ENCODE peak calls at places on chromosomes 4 and X, in four cellular contexts. V, I, T and E are unnamed samples.

GRCh38 chr4:105158837-105159236 is 12.2 kb downstream of the TET2 start:
- DNase-seq in V (no peak), I (no peak), T (no peak), E (peak)

GRCh38 chr4:63607186-63607872 is 801.9 kb downstream of the TECRL start:
- DNase-seq in V (no peak), I (no peak), T (no peak), E (no peak)

GRCh38 chr4:165208741-165209388 is 1.5 kb downstream of the KLHL2 start:
- DNase-seq in V (no peak), I (no peak), T (no peak), E (no peak)

GRCh38 chr4:1195894-1196401 is 23.6 kb upstream of the SPON2 start:
- DNase-seq in V (peak), I (no peak), T (no peak), E (no peak)

GRCh38 chrX:39822133-39822748 is 275.5 kb downstream of the BCOR start:
- DNase-seq in V (no peak), I (no peak), T (no peak), E (no peak)

GRCh38 chr4:70844180-70844579 is 4.5 kb upstream of the GRSF1 start:
- DNase-seq in V (no peak), I (no peak), T (peak), E (no peak)

GRCh38 chrX:99795495-99795894 is 614.6 kb downstream of the PCDH19 start:
- DNase-seq in V (no peak), I (no peak), T (no peak), E (no peak)

GRCh38 chr4:80307774-80308465 is 27.6 kb upstream of the CFAP299 start:
- DNase-seq in V (no peak), I (no peak), T (no peak), E (no peak)

GRCh38 chr4:176137626-176138025 is 57.8 kb downstream of the SPATA4 start:
- DNase-seq in V (no peak), I (no peak), T (no peak), E (no peak)

GRCh38 chrX:108584617-108585211 is 145.1 kb downstream of the COL4A5 start:
- DNase-seq in V (peak), I (peak), T (peak), E (no peak)

GRCh38 chr4:76744253-76744921 is 153.6 kb downstream of the SOWAHB start:
- DNase-seq in V (no peak), I (no peak), T (no peak), E (no peak)

GRCh38 chrX:153157450-153157849 is 21.6 kb upstream of the MAGEA1 start:
- DNase-seq in V (no peak), I (no peak), T (no peak), E (no peak)

GRCh38 chrX:120109378-120109777 is 6.3 kb downstream of the RHOXF1 start:
- DNase-seq in V (no peak), I (no peak), T (no peak), E (no peak)

GRCh38 chrX:74902806-74903205 is 22.4 kb downstream of the NEXMIF start:
- DNase-seq in V (no peak), I (no peak), T (no peak), E (no peak)

GRCh38 chr4:89001647-89002518 is 55.1 kb downstream of the FAM13A start:
- DNase-seq in V (no peak), I (no peak), T (no peak), E (no peak)

GRCh38 chrX:70166601-70167590 is 10.4 kb upstream of the DGAT2L6 start:
- DNase-seq in V (no peak), I (no peak), T (no peak), E (peak)

GRCh38 chr4:99403380-99404194 is 31.6 kb downstream of the ADH7 start:
- DNase-seq in V (no peak), I (no peak), T (peak), E (peak)

GRCh38 chr4:768076-768475 is 57.9 kb downstream of the CPLX1 start:
- DNase-seq in V (no peak), I (no peak), T (no peak), E (no peak)

GRCh38 chrX:28625223-28625622 is 38.0 kb downstream of the IL1RAPL1 start:
- DNase-seq in V (peak), I (no peak), T (no peak), E (no peak)

GRCh38 chr4:85151786-85152185 is 185.3 kb upstream of the WDFY3 start:
- DNase-seq in V (no peak), I (no peak), T (no peak), E (no peak)

GRCh38 chr4:3679851-3680311 is 86.3 kb upstream of the ADRA2C start:
- DNase-seq in V (peak), I (no peak), T (no peak), E (no peak)

GRCh38 chrX:47854474-47854873 is 17.8 kb downstream of the ZNF81 start:
- DNase-seq in V (peak), I (no peak), T (no peak), E (no peak)

GRCh38 chr4:15366660-15367059 is 61.2 kb upstream of the C1QTNF7 start:
- DNase-seq in V (no peak), I (no peak), T (no peak), E (no peak)

GRCh38 chr4:15809058-15809457 is 30.9 kb downstream of the CD38 start:
- DNase-seq in V (no peak), I (no peak), T (peak), E (no peak)

GRCh38 chrX:65601530-65602281 is 65.7 kb upstream of the MSN start:
- DNase-seq in V (no peak), I (no peak), T (no peak), E (peak)

GRCh38 chr4:95304898-95305297 is 243.9 kb downstream of the UNC5C start:
- DNase-seq in V (no peak), I (no peak), T (no peak), E (no peak)

GRCh38 chrX:154733072-154733425 is 17.8 kb downstream of the GAB3 start:
- DNase-seq in V (no peak), I (no peak), T (no peak), E (no peak)

GRCh38 chr4:161656525-161656924 is 507.3 kb downstream of the FSTL5 start:
- DNase-seq in V (no peak), I (no peak), T (no peak), E (no peak)

GRCh38 chrX:138765061-138765460 is 53.5 kb upstream of the FGF13 start:
- DNase-seq in V (no peak), I (no peak), T (no peak), E (no peak)

GRCh38 chrX:153470411-153471363 is at the start of gene HAUS7:
- DNase-seq in V (peak), I (peak), T (peak), E (peak)

GRCh38 chr4:97317691-97318090 is 825.6 kb downstream of the STPG2 start:
- DNase-seq in V (no peak), I (no peak), T (no peak), E (no peak)

GRCh38 chr4:15027921-15028435 is 25.7 kb downstream of the CPEB2 start:
- DNase-seq in V (no peak), I (no peak), T (no peak), E (no peak)

GRCh38 chr4:143358923-143359694 is 22.4 kb downstream of the GAB1 start:
- DNase-seq in V (no peak), I (no peak), T (no peak), E (no peak)

GRCh38 chr4:48261288-48261687 is 8.3 kb downstream of the TEC start:
- DNase-seq in V (no peak), I (no peak), T (no peak), E (no peak)
- TF ChIP-seq TCF7 in V (no peak), I (no peak), T (no peak), E (no peak)

GRCh38 chr4:2261853-2262144 is at the start of gene MXD4:
- DNase-seq in V (no peak), I (no peak), T (no peak), E (no peak)
- TF ChIP-seq TCF7 in V (no peak), I (no peak), T (no peak), E (no peak)

GRCh38 chr4:140080883-140081282 is 73.1 kb downstream of the MAML3 start:
- DNase-seq in V (no peak), I (no peak), T (no peak), E (no peak)
- TF ChIP-seq TCF7 in V (no peak), I (no peak), T (no peak), E (no peak)

GRCh38 chr4:138037716-138038115 is 204.4 kb downstream of the SLC7A11 start:
- DNase-seq in V (no peak), I (no peak), T (no peak), E (no peak)

GRCh38 chr4:138034871-138035270 is 207.3 kb downstream of the SLC7A11 start:
- DNase-seq in V (no peak), I (no peak), T (no peak), E (no peak)

GRCh38 chr4:138039010-138039409 is 203.1 kb downstream of the SLC7A11 start:
- DNase-seq in V (no peak), I (no peak), T (no peak), E (no peak)

GRCh38 chr4:138030375-138030774 is 211.8 kb downstream of the SLC7A11 start:
- DNase-seq in V (no peak), I (no peak), T (no peak), E (no peak)

GRCh38 chr4:138035781-138036258 is 206.3 kb downstream of the SLC7A11 start:
- DNase-seq in V (no peak), I (peak), T (peak), E (peak)
- TF ChIP-seq TCF7 in V (no peak), I (no peak), T (no peak), E (no peak)

DNA sequence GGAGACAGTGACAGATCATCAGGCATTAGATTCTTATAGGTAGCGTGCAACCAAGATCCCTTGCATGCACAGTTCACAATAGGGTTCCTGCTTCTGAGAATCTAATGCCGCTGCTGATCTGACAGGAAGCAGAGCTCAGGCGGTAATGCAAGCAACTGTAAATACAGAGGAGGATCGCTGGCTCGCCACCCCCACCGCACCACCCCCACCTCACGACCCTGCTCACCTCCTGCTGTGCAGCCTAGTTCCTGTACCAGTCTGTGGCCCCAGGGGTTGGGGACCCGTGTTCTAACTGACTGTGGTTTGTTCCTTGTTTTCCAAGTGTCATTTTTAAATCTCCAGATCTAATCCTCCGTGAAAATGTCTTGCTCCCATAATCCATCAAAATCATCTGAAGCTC is 89.0 kb upstream of the MAPK10 start:
- DNase-seq in V (no peak), I (no peak), T (no peak), E (no peak)
- TF ChIP-seq TCF7 in V (no peak), I (no peak), T (no peak), E (no peak)

DNA sequence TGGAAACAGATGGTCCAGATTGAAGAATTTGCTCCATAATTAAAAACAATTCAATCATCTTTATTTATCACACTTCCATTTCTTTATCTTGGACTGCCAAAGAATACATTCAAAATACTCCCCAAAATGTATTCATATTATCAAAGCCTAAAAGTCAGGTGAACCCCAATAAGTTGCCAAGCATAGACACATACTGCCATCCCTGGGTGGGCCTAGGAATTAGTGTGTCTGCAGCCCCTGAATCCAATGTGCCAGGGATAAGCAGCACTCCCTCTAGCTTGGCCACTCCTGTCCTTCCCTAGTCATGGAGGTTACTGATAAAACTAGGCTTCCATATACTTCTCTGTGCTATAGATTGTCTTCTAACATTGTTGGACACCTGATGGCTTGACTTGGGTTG is 199.9 kb downstream of the TENM3 start:
- DNase-seq in V (no peak), I (no peak), T (no peak), E (no peak)
- TF ChIP-seq TCF7 in V (no peak), I (no peak), T (no peak), E (no peak)

GRCh38 chr4:113330200-113330599 is 280.7 kb downstream of the ANK2 start:
- DNase-seq in V (no peak), I (no peak), T (no peak), E (no peak)

GRCh38 chr4:113331811-113332210 is 282.4 kb downstream of the ANK2 start:
- DNase-seq in V (peak), I (no peak), T (no peak), E (no peak)

GRCh38 chr4:113325876-113326615 is 276.6 kb downstream of the ANK2 start:
- DNase-seq in V (no peak), I (no peak), T (no peak), E (no peak)

GRCh38 chr4:113327513-113327912 is 278.1 kb downstream of the ANK2 start:
- DNase-seq in V (no peak), I (no peak), T (no peak), E (no peak)

GRCh38 chr4:113328514-113328913 is 279.1 kb downstream of the ANK2 start:
- DNase-seq in V (peak), I (peak), T (no peak), E (peak)
- TF ChIP-seq TCF7 in V (no peak), I (no peak), T (no peak), E (no peak)

DNA sequence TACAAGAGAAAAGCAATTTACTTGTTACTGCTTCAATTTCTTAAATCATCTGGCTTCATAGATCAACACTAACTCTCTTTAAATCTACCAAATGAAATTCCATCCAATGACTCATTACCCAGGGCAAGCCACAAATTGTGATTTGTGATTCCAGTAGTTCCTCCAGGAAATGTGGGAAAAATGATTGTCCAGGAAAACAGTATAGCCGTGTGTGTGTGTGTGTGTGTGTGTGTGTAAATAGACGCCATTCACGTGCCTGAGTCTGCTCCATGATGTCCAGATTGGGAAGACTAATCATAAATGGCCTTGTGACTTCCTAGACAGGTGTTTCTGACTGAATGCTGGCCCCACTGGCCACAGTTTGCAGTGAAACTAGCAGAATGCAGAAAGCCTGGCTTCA is 121.3 kb downstream of the HS6ST2 start:
- DNase-seq in V (no peak), I (no peak), T (no peak), E (no peak)
- TF ChIP-seq TCF7 in V (no peak), I (no peak), T (no peak), E (no peak)

GRCh38 chr4:42282081-42282901 is 115.0 kb upstream of the SHISA3 start:
- DNase-seq in V (peak), I (peak), T (peak), E (peak)
- TF ChIP-seq TCF7 in V (no peak), I (no peak), T (no peak), E (no peak)

GRCh38 chrX:148976571-148976970 is 476.2 kb downstream of the AFF2 start:
- DNase-seq in V (no peak), I (no peak), T (no peak), E (no peak)
- TF ChIP-seq TCF7 in V (no peak), I (no peak), T (no peak), E (no peak)